ENCODE peak calls at places on chromosomes 3 and 15, in nine cellular contexts. U, F, B, T, S, V, M, A and Z are unnamed samples.

GRCh38 chr3:14231998-14232501 is 53.4 kb downstream of the LSM3 start:
- DNase-seq in U (no peak), F (no peak), B (no peak), T (no peak), S (no peak), V (no peak), M (no peak), A (no peak), Z (no peak)

GRCh38 chr3:64223809-64224570 is 1.3 kb downstream of the PRICKLE2 start:
- DNase-seq in U (no peak), F (no peak), B (peak), T (no peak), S (no peak), V (no peak), M (no peak), A (no peak), Z (no peak)

GRCh38 chr3:7977245-7978103 is 524.1 kb upstream of the LMCD1 start:
- DNase-seq in U (no peak), F (no peak), B (no peak), T (no peak), S (peak), V (no peak), M (no peak), A (no peak), Z (no peak)

GRCh38 chr15:68204776-68205557 is at the start of gene CALML4:
- DNase-seq in U (peak), F (peak), B (peak), T (peak), S (no peak), V (no peak), M (peak), A (peak), Z (no peak)

GRCh38 chr3:170414202-170414663 is 4.4 kb upstream of the CLDN11 start:
- DNase-seq in U (no peak), F (peak), B (peak), T (no peak), S (peak), V (peak), M (no peak), A (no peak), Z (peak)

GRCh38 chr15:41772720-41773331 is 1.5 kb upstream of the MAPKBP1 start:
- DNase-seq in U (peak), F (peak), B (peak), T (no peak), S (peak), V (peak), M (peak), A (no peak), Z (peak)

GRCh38 chr15:49908571-49909295 is 210.3 kb downstream of the ATP8B4 start:
- DNase-seq in U (no peak), F (no peak), B (no peak), T (no peak), S (no peak), V (no peak), M (no peak), A (no peak), Z (no peak)

GRCh38 chr3:127997961-127998360 is 54.3 kb upstream of the SEC61A1 start:
- DNase-seq in U (peak), F (no peak), B (no peak), T (peak), S (no peak), V (no peak), M (no peak), A (no peak), Z (no peak)

GRCh38 chr3:132344666-132345280 is 27.6 kb downstream of the ACP3 start:
- DNase-seq in U (no peak), F (no peak), B (no peak), T (no peak), S (no peak), V (peak), M (no peak), A (no peak), Z (no peak)

GRCh38 chr15:58510715-58511465 is 79.1 kb downstream of the LIPC start:
- DNase-seq in U (no peak), F (no peak), B (peak), T (no peak), S (no peak), V (no peak), M (no peak), A (no peak), Z (no peak)

GRCh38 chr3:17039579-17039978 is 154.8 kb downstream of the PLCL2 start:
- DNase-seq in U (no peak), F (no peak), B (peak), T (no peak), S (no peak), V (peak), M (no peak), A (no peak), Z (no peak)

GRCh38 chr3:64355473-64355872 is 130.2 kb upstream of the PRICKLE2 start:
- DNase-seq in U (no peak), F (no peak), B (peak), T (no peak), S (no peak), V (no peak), M (no peak), A (no peak), Z (no peak)

GRCh38 chr3:165505657-165506056 is 309.5 kb upstream of the SLITRK3 start:
- DNase-seq in U (no peak), F (no peak), B (no peak), T (no peak), S (no peak), V (no peak), M (no peak), A (no peak), Z (no peak)

GRCh38 chr3:177751770-177752169 is 554.5 kb upstream of the TBL1XR1 start:
- DNase-seq in U (peak), F (peak), B (no peak), T (no peak), S (no peak), V (no peak), M (peak), A (no peak), Z (no peak)

GRCh38 chr3:89043406-89043947 is 63.9 kb upstream of the EPHA3 start:
- DNase-seq in U (no peak), F (no peak), B (no peak), T (no peak), S (no peak), V (no peak), M (no peak), A (no peak), Z (no peak)

GRCh38 chr3:196645091-196645490 is 5.6 kb downstream of the NRROS start:
- DNase-seq in U (no peak), F (no peak), B (no peak), T (no peak), S (no peak), V (no peak), M (no peak), A (no peak), Z (no peak)

GRCh38 chr3:191688756-191689433 is 227.9 kb downstream of the PYDC2 start:
- DNase-seq in U (no peak), F (peak), B (no peak), T (no peak), S (no peak), V (no peak), M (no peak), A (no peak), Z (no peak)

GRCh38 chr3:42705039-42705767 is 2.6 kb upstream of the HHATL start:
- DNase-seq in U (peak), F (no peak), B (no peak), T (peak), S (peak), V (no peak), M (no peak), A (no peak), Z (no peak)

GRCh38 chr3:186235554-186235953 is 126.5 kb downstream of the DGKG start:
- DNase-seq in U (no peak), F (no peak), B (no peak), T (no peak), S (no peak), V (no peak), M (no peak), A (no peak), Z (no peak)

GRCh38 chr3:103052236-103052830 is 617.5 kb downstream of the ZPLD1 start:
- DNase-seq in U (no peak), F (no peak), B (no peak), T (no peak), S (no peak), V (peak), M (peak), A (no peak), Z (no peak)

GRCh38 chr3:115330406-115330805 is 183.3 kb upstream of the ZBTB20 start:
- DNase-seq in U (no peak), F (no peak), B (peak), T (no peak), S (no peak), V (no peak), M (no peak), A (no peak), Z (no peak)

GRCh38 chr3:106345353-106346027 is 476.7 kb upstream of the CBLB start:
- DNase-seq in U (no peak), F (no peak), B (no peak), T (no peak), S (no peak), V (no peak), M (no peak), A (no peak), Z (no peak)

GRCh38 chr3:113105980-113106379 is 105.4 kb upstream of the BOC start:
- DNase-seq in U (no peak), F (no peak), B (no peak), T (no peak), S (no peak), V (no peak), M (no peak), A (no peak), Z (no peak)

GRCh38 chr15:74383286-74383685 is 15.8 kb upstream of the CYP11A1 start:
- DNase-seq in U (no peak), F (no peak), B (no peak), T (no peak), S (no peak), V (no peak), M (no peak), A (no peak), Z (no peak)

GRCh38 chr3:184546252-184546651 is 15.3 kb upstream of the EPHB3 start:
- DNase-seq in U (no peak), F (no peak), B (no peak), T (no peak), S (no peak), V (no peak), M (no peak), A (peak), Z (no peak)

GRCh38 chr3:168881804-168882203 is 781.7 kb downstream of the MECOM start:
- DNase-seq in U (no peak), F (no peak), B (no peak), T (no peak), S (no peak), V (no peak), M (no peak), A (no peak), Z (no peak)

GRCh38 chr3:120145498-120146285 is 51.4 kb upstream of the GSK3B start:
- DNase-seq in U (no peak), F (no peak), B (peak), T (no peak), S (no peak), V (peak), M (no peak), A (peak), Z (no peak)

GRCh38 chr3:8954938-8955763 is 8.1 kb downstream of the RAD18 start:
- DNase-seq in U (no peak), F (peak), B (no peak), T (no peak), S (no peak), V (no peak), M (no peak), A (no peak), Z (peak)

GRCh38 chr3:131526801-131527347 is 24.1 kb upstream of the MRPL3 start:
- DNase-seq in U (peak), F (peak), B (peak), T (no peak), S (no peak), V (no peak), M (no peak), A (no peak), Z (no peak)

GRCh38 chr3:185423178-185423577 is 60.2 kb downstream of the MAP3K13 start:
- DNase-seq in U (peak), F (no peak), B (peak), T (no peak), S (no peak), V (no peak), M (peak), A (no peak), Z (no peak)

GRCh38 chr3:153023896-153024295 is 138.1 kb upstream of the RAP2B start:
- DNase-seq in U (no peak), F (no peak), B (no peak), T (no peak), S (no peak), V (no peak), M (no peak), A (no peak), Z (no peak)

GRCh38 chr3:110933786-110934415 is 137.7 kb upstream of the NECTIN3 start:
- DNase-seq in U (no peak), F (no peak), B (no peak), T (no peak), S (no peak), V (no peak), M (no peak), A (no peak), Z (no peak)
- TF ChIP-seq POLR2AphosphoS5 in U (no peak), F (no peak), B (no peak), T (no peak), S (no peak), V (no peak), M (no peak), A (no peak), Z (no peak)

DNA sequence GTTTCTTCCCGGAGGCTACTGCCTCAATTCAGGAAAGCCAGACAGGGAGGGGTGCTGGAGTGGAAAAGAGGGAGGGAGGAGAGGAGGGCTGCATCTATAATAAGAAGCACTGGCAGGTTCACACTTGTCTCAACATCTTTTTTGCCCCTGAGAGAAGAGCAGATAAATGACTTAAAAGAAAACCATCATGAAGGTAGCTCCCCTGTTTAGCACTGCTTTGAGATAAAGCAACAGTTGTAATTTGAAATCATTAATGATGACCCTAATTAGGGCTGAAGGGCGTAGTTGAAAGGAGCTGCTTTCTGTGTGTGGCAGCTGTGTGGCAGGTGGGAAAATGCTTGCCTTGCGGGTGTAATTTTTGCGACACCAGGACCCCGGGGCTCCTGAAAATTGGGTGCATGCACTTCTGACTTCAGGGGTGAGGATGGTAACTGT is 222.8 kb upstream of the IL12A start:
- DNase-seq in U (no peak), F (no peak), B (no peak), T (no peak), S (peak), V (no peak), M (no peak), A (no peak), Z (no peak)
- TF ChIP-seq POLR2AphosphoS5 in U (no peak), F (no peak), B (no peak), T (no peak), S (no peak), V (no peak), M (no peak), A (no peak), Z (no peak)

DNA sequence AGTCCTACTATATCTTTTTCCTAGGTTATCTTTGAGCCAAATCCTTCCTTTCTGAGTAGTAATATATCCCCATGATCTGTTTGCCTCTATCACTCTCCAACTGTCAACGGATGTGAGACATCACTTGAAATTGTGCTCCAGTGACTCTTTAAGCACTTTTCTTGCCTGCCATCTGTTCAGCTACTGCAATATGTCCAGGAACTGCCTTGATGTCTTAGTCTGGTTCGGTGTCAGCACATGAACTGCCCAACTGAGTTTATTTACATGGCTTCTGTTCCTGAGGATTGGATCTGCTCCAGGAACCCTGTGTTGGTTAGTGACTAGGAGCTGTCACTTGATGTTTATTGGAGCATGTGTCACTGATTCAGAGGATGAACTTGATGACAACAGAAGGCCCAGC is 116.5 kb downstream of the SLC9A9 start:
- DNase-seq in U (no peak), F (no peak), B (no peak), T (no peak), S (no peak), V (no peak), M (no peak), A (no peak), Z (no peak)
- TF ChIP-seq POLR2AphosphoS5 in U (no peak), F (no peak), B (no peak), T (no peak), S (no peak), V (no peak), M (no peak), A (no peak), Z (no peak)

GRCh38 chr3:129211345-129211744 is 27.6 kb upstream of the CNBP start:
- DNase-seq in U (no peak), F (no peak), B (no peak), T (no peak), S (no peak), V (no peak), M (no peak), A (no peak), Z (no peak)

GRCh38 chr3:129211772-129212171 is 28.1 kb upstream of the CNBP start:
- DNase-seq in U (peak), F (no peak), B (peak), T (peak), S (peak), V (peak), M (peak), A (no peak), Z (no peak)

GRCh38 chr3:129205109-129205832 is 21.6 kb upstream of the CNBP start:
- DNase-seq in U (no peak), F (peak), B (no peak), T (no peak), S (no peak), V (no peak), M (no peak), A (no peak), Z (no peak)

GRCh38 chr3:129213238-129213637 is 29.5 kb upstream of the CNBP start:
- DNase-seq in U (no peak), F (no peak), B (no peak), T (no peak), S (no peak), V (no peak), M (no peak), A (no peak), Z (no peak)

GRCh38 chr3:129207347-129207947 is 23.8 kb upstream of the CNBP start:
- DNase-seq in U (no peak), F (no peak), B (no peak), T (no peak), S (no peak), V (no peak), M (no peak), A (no peak), Z (no peak)
- TF ChIP-seq POLR2AphosphoS5 in U (no peak), F (no peak), B (no peak), T (no peak), S (no peak), V (no peak), M (no peak), A (no peak), Z (no peak)

DNA sequence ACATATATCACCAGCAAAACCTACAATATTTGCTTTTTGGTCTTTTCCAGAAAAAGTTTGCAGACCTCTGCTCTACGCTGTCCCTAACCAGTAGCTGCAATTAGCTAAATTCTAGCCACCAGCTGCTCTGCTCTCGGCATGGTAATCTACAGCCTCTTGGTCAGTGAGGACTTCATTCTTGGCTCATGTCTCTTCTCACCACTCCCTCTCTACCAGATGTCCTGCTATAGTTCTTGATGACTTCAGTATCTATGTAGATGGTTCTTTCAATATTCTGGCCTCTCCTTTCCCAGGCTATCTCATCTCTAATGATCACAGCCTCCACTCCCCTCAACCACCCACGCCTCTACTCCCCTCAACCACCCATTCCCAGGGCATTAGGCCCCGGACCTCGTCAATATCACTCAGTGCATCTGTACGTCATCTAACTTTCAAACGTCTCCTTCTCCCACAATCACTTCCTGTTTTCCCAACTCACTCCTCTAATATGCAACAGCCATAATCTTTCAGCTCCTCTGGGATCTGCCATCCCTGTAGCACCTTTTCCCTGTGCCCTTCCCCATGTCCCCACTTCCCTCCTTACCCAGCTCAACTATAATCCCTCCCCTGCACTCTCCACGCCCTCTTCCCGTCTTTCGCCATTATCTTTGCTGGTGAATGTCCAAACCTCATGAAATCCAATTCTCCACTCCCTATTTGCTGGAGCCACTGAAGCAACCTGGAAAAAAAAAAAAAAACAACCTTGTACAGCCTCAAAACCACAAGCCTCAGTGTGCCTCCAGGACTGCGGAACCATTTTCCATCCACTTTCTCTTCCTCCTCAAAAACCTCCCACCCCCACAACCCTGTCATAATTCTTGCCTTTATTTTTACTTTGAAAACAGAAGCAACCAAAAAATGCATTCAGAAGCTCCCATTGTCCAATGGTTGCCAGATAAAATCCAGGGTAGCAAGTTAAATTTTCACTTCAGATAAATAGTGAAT is 429.4 kb upstream of the PROK2 start:
- DNase-seq in U (no peak), F (no peak), B (no peak), T (no peak), S (no peak), V (no peak), M (no peak), A (no peak), Z (no peak)
- TF ChIP-seq POLR2AphosphoS5 in U (no peak), F (no peak), B (no peak), T (no peak), S (no peak), V (no peak), M (no peak), A (no peak), Z (no peak)

GRCh38 chr15:55282284-55282833 is 7.3 kb downstream of the RAB27A start:
- DNase-seq in U (no peak), F (no peak), B (peak), T (no peak), S (peak), V (no peak), M (no peak), A (no peak), Z (no peak)
- TF ChIP-seq POLR2AphosphoS5 in U (no peak), F (no peak), B (no peak), T (no peak), S (no peak), V (no peak), M (no peak), A (no peak), Z (no peak)

DNA sequence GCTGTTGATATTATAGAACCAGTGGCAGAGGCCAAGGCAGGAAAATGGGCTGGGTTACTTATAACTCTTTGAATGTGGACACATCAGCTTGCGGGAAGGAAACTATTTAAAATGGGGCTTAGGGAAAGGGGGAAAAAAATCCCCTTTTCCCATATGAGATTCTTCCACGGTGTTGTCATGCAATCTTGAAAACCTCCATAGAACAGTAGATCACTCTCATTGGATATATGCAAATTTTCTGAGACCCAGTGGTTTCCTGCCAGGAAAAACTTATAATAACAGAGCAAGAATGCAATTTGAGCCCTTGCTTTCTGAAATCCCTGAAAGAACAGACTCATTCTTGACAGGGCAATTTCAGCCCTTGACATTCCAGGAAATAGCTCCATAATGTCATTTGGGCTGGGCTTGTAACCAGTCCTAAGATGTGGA is 31.1 kb downstream of the TMEM212 start:
- DNase-seq in U (no peak), F (peak), B (peak), T (no peak), S (no peak), V (no peak), M (no peak), A (no peak), Z (no peak)
- TF ChIP-seq POLR2AphosphoS5 in U (no peak), F (no peak), B (peak), T (no peak), S (peak), V (no peak), M (no peak), A (no peak), Z (no peak)